ENCODE peak calls at places on chromosomes 13 and 19, in ten cellular contexts. C is CD4-positive, alpha-beta memory T cell; O is suprapubic skin; A is aorta; L is esophagus muscularis mucosa; I is thoracic aorta; Q is IMR-90; K is WERI-Rb-1; J is adipocyte; T is CD8-positive, alpha-beta T cell. G is an unnamed sample. For H3K36me3, the result is how much of the 10 kb centered on the place peaks cover.

GRCh38 chr19:17235618-17236413 is 9.8 kb downstream of the OCEL1 start:
- DNase-seq in C (peak), O (no peak), A (peak), L (no peak), I (no peak), Q (peak), K (peak), J (peak), T (peak), G (no peak)

GRCh38 chr19:44527554-44527953 is 1.9 kb downstream of the CEACAM20 start:
- DNase-seq in C (no peak), O (no peak), A (no peak), L (no peak), I (no peak), Q (no peak), K (no peak), J (no peak), T (no peak), G (no peak)

GRCh38 chr19:28640506-28640905 is 572.4 kb downstream of the UQCRFS1 start:
- DNase-seq in C (no peak), O (no peak), A (no peak), L (peak), I (no peak), Q (no peak), K (no peak), J (no peak), T (no peak), G (no peak)

GRCh38 chr19:14138576-14139265 is 2.3 kb upstream of the ASF1B start:
- DNase-seq in C (no peak), O (no peak), A (no peak), L (no peak), I (no peak), Q (peak), K (no peak), J (peak), T (no peak), G (no peak)

GRCh38 chr19:306151-306900 is 15.1 kb upstream of the PLPP2 start:
- DNase-seq in C (no peak), O (no peak), A (peak), L (no peak), I (no peak), Q (no peak), K (no peak), J (no peak), T (no peak), G (no peak)

GRCh38 chr19:46341937-46342336 is 5.0 kb upstream of the PPP5C start:
- DNase-seq in C (no peak), O (no peak), A (no peak), L (no peak), I (no peak), Q (no peak), K (no peak), J (no peak), T (no peak), G (no peak)

GRCh38 chr13:77430377-77430951 is 103.6 kb upstream of the MYCBP2 start:
- DNase-seq in C (no peak), O (no peak), A (no peak), L (no peak), I (no peak), Q (no peak), K (no peak), J (no peak), T (no peak), G (no peak)

GRCh38 chr19:29671393-29672076 is 6.3 kb downstream of the PLEKHF1 start:
- DNase-seq in C (peak), O (no peak), A (no peak), L (no peak), I (peak), Q (no peak), K (no peak), J (no peak), T (peak), G (no peak)

GRCh38 chr13:110464547-110465343 is 96.8 kb downstream of the RAB20 start:
- DNase-seq in C (no peak), O (no peak), A (no peak), L (no peak), I (no peak), Q (no peak), K (no peak), J (no peak), T (no peak), G (no peak)

GRCh38 chr13:105997436-105998232 is 537.8 kb downstream of the EFNB2 start:
- DNase-seq in C (no peak), O (no peak), A (no peak), L (no peak), I (no peak), Q (no peak), K (no peak), J (no peak), T (no peak), G (no peak)

GRCh38 chr19:56837492-56837891 is 3.0 kb downstream of the PEG3 start:
- DNase-seq in C (no peak), O (no peak), A (peak), L (no peak), I (peak), Q (no peak), K (peak), J (no peak), T (no peak), G (peak)

GRCh38 chr13:109425821-109426689 is 360.3 kb downstream of the IRS2 start:
- DNase-seq in C (no peak), O (no peak), A (no peak), L (no peak), I (no peak), Q (no peak), K (no peak), J (no peak), T (no peak), G (no peak)

GRCh38 chr13:87107626-87108025 is 563.5 kb upstream of the SLITRK5 start:
- DNase-seq in C (no peak), O (no peak), A (no peak), L (no peak), I (no peak), Q (peak), K (no peak), J (no peak), T (no peak), G (no peak)

GRCh38 chr13:45219938-45220375 is 19.1 kb upstream of the KCTD4 start:
- DNase-seq in C (no peak), O (no peak), A (no peak), L (no peak), I (no peak), Q (peak), K (no peak), J (peak), T (no peak), G (no peak)

GRCh38 chr19:10643166-10643967 is 10.8 kb upstream of the ILF3 start:
- DNase-seq in C (no peak), O (no peak), A (no peak), L (no peak), I (no peak), Q (no peak), K (no peak), J (no peak), T (peak), G (no peak)

GRCh38 chr19:10641248-10641647 is 12.9 kb upstream of the ILF3 start:
- DNase-seq in C (no peak), O (no peak), A (no peak), L (no peak), I (no peak), Q (no peak), K (no peak), J (no peak), T (no peak), G (no peak)

GRCh38 chr19:10642473-10642872 is 11.7 kb upstream of the ILF3 start:
- DNase-seq in C (no peak), O (no peak), A (no peak), L (no peak), I (no peak), Q (no peak), K (peak), J (no peak), T (no peak), G (no peak)

GRCh38 chr19:10644351-10645007 is 9.7 kb upstream of the ILF3 start:
- DNase-seq in C (peak), O (peak), A (peak), L (no peak), I (peak), Q (peak), K (peak), J (peak), T (peak), G (peak)

GRCh38 chr19:10643968-10644290 is 10.2 kb upstream of the ILF3 start:
- DNase-seq in C (no peak), O (no peak), A (no peak), L (no peak), I (no peak), Q (no peak), K (peak), J (peak), T (no peak), G (no peak)
- H3K36me3 ChIP-seq in C (under half), O (under half), A (under half), L (under half), I (under half), Q (under half), K (under half), J (under half), T (under half), G (under half)

GRCh38 chr19:18265611-18265981 is 8.7 kb downstream of the IQCN start:
- DNase-seq in C (no peak), O (no peak), A (no peak), L (no peak), I (no peak), Q (no peak), K (no peak), J (no peak), T (no peak), G (no peak)
- H3K36me3 ChIP-seq in C (under half), O (half or more), A (under half), L (under half), I (half or more), Q (under half), K (under half), J (under half), T (under half), G (under half)

GRCh38 chr19:4018775-4019504 is 11.4 kb downstream of the PIAS4 start:
- DNase-seq in C (no peak), O (no peak), A (no peak), L (no peak), I (no peak), Q (no peak), K (no peak), J (no peak), T (no peak), G (no peak)
- H3K36me3 ChIP-seq in C (under half), O (under half), A (under half), L (under half), I (under half), Q (under half), K (half or more), J (under half), T (under half), G (under half)

DNA sequence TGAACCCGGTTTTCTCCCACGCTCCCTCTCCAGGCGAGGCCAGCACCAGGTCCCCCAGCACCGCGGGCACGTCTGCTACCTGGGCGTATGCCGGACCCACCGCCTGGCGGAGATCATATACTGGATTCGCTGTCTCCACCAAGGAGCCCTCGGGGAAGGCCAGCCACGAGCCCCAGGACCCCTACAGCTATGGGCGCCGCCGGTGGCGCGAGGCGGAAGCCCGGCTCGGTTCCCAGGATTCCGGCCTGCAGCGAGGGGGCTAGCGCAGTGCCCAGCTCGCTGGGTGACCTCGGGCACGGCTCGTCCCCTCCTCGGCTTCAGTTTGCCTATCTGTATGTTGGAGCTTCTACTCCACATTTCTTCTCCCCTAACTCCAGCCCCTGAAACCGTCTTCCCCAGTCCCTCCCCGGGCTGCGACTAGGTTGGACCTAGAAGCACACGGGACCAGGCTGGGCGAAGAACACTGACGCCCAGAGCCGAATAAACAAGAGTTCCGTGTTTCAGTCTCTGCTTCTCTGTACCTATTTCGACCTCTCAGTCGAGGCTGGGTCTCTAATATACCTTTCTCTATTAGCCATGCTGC is 752 bp upstream of the CPT1C start:
- DNase-seq in C (no peak), O (peak), A (no peak), L (no peak), I (no peak), Q (no peak), K (no peak), J (no peak), T (no peak), G (no peak)
- H3K36me3 ChIP-seq in C (under half), O (under half), A (under half), L (under half), I (under half), Q (under half), K (under half), J (under half), T (under half), G (under half)

GRCh38 chr19:1980068-1980467 is 35.4 kb downstream of the BTBD2 start:
- DNase-seq in C (no peak), O (no peak), A (no peak), L (no peak), I (no peak), Q (no peak), K (no peak), J (no peak), T (no peak), G (no peak)

GRCh38 chr19:1980782-1981181 is 34.7 kb downstream of the BTBD2 start:
- DNase-seq in C (no peak), O (no peak), A (no peak), L (no peak), I (no peak), Q (no peak), K (no peak), J (no peak), T (peak), G (no peak)

GRCh38 chr19:1979017-1979416 is 36.5 kb downstream of the BTBD2 start:
- DNase-seq in C (no peak), O (no peak), A (no peak), L (no peak), I (no peak), Q (no peak), K (no peak), J (no peak), T (peak), G (no peak)

GRCh38 chr19:1979642-1980041 is 35.9 kb downstream of the BTBD2 start:
- DNase-seq in C (no peak), O (no peak), A (no peak), L (no peak), I (no peak), Q (no peak), K (no peak), J (no peak), T (peak), G (no peak)

GRCh38 chr19:1981253-1981652 is 34.3 kb downstream of the BTBD2 start:
- DNase-seq in C (no peak), O (no peak), A (no peak), L (no peak), I (no peak), Q (no peak), K (no peak), J (no peak), T (peak), G (no peak)
- H3K36me3 ChIP-seq in C (under half), O (half or more), A (under half), L (half or more), I (under half), Q (under half), K (half or more), J (under half), T (under half), G (half or more)

GRCh38 chr19:16131648-16132047 is 11.8 kb upstream of the HSH2D start:
- DNase-seq in C (no peak), O (no peak), A (no peak), L (no peak), I (no peak), Q (no peak), K (no peak), J (no peak), T (no peak), G (no peak)
- H3K36me3 ChIP-seq in C (half or more), O (half or more), A (under half), L (half or more), I (half or more), Q (half or more), K (half or more), J (half or more), T (half or more), G (half or more)

DNA sequence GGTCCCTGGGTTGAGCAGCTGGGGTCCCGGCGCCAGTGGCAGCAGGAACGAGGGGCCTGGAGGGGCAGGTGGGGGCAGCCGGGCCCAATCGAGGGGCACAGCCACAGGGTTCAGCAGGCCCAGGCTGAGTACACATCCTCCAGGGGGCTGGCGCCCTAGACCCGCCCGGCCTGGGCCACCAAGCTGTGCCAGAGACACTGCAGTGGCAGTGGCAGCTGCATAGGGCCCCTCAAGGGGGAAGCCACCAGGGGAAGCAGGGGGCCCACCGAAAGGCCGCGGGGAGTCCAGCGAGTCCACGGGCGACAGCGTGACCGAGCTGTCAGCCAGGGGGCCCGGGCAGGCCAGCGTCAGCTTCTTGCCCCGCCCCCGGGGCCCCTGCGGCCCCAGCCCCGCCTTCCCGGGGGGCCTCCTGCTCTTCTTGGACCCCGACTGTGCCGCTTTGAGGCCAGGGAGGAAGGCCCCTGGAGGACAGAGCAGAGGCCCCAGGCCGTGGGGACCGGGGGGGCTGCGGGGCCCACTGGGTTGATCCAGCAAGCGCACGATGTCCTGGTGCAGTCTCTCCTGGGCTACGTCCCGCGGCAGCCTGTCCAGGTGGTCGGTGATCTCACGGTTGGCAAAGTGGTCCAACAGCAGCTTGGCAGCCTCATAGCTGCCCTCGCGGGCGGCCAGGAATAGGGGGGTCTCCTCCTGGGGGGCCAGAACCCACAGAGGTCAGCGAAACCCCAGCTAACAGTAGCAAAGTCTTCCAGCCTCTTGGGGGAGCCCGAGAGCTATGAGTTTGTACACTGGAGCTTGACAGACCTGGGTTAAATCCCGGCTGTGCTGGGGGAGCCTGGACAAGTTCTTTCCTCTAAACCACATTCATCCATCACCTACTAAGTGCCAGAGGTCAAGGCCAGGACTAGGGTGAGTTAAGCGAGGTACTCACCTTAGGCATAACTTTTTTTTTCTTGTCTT is 39.5 kb downstream of the NOTCH3 start:
- DNase-seq in C (no peak), O (no peak), A (no peak), L (no peak), I (no peak), Q (peak), K (peak), J (no peak), T (no peak), G (no peak)
- H3K36me3 ChIP-seq in C (under half), O (half or more), A (under half), L (under half), I (half or more), Q (under half), K (under half), J (under half), T (under half), G (under half)

DNA sequence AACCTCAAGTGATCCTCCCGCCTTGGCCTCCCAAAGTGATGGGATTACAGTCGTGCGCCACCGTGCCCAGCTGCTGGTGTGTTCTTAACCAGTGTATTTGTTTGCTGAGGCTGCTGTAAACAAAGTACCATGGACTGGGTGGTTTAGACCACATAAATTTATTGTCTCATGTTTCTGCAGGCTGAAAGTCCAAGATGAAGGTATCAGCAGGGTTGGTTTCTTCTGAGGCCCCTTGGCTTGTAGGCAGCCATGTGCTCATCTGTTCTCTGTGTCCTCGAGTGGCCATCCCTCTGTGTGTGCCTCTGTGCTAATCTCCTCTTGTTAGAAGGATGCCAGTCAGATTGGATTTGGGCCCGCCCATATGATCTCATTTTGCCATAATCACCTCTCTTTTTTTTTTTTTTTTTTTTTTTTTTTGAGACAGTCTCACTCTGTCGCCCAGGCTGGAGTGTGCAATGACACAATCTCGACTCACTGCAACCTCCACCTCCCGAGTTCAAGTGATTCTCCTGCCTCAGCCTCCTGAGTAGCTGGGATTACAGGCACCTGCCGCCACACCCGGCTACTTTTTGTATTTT is 31.8 kb downstream of the PEX11G start:
- DNase-seq in C (no peak), O (no peak), A (no peak), L (no peak), I (no peak), Q (no peak), K (peak), J (no peak), T (no peak), G (no peak)
- H3K36me3 ChIP-seq in C (half or more), O (half or more), A (under half), L (half or more), I (under half), Q (half or more), K (under half), J (under half), T (half or more), G (under half)

G was measured in right atrium auricular region.